ENCODE peak calls at places on chromosomes 7 and 10, in six cellular contexts. R is PC-3, K is H1, O is tibial artery, P is upper lobe of right lung, T is A549. L is an unnamed sample.

GRCh38 chr10:96034625-96035024 is 8.8 kb upstream of the CCNJ start:
- DNase-seq in O (no peak), K (no peak), R (no peak), T (no peak), P (no peak), L (no peak)

GRCh38 chr10:120336910-120337540 is 120.0 kb upstream of the PLPP4 start:
- DNase-seq in P (no peak), T (peak; percentile 49), O (no peak), R (peak; percentile 71), K (peak; percentile 25), L (peak; percentile 31)

GRCh38 chr10:121684276-121684675 is 86.0 kb upstream of the FGFR2 start:
- DNase-seq in K (no peak), R (peak; percentile 31), T (no peak), O (no peak), P (no peak), L (no peak)

GRCh38 chr10:962342-962741 is 25.9 kb upstream of the GTPBP4 start:
- DNase-seq in R (no peak), P (no peak), K (no peak), O (no peak), T (no peak), L (no peak)

GRCh38 chr7:68865351-68865885 is 732.9 kb upstream of the AUTS2 start:
- DNase-seq in P (no peak), O (no peak), K (no peak), T (no peak), R (no peak), L (no peak)

GRCh38 chr10:49089152-49089788 is 26.1 kb downstream of the VSTM4 start:
- DNase-seq in O (no peak), T (no peak), P (no peak), K (no peak), R (no peak), L (no peak)

GRCh38 chr10:3687510-3688081 is 97.4 kb downstream of the KLF6 start:
- DNase-seq in P (no peak), K (no peak), R (no peak), T (no peak), O (no peak), L (no peak)

GRCh38 chr10:4835494-4835918 is 9.5 kb downstream of the AKR1E2 start:
- DNase-seq in T (no peak), K (no peak), R (no peak), O (no peak), P (no peak), L (no peak)

GRCh38 chr10:31148955-31149354 is 117.3 kb upstream of the ZNF438 start:
- DNase-seq in O (no peak), T (no peak), K (no peak), P (no peak), R (no peak), L (no peak)

GRCh38 chr10:74825033-74825370 is 1.4 kb upstream of the KAT6B start:
- DNase-seq in K (no peak), T (no peak), P (peak; percentile 79), R (no peak), O (no peak), L (peak; percentile 69)

GRCh38 chr7:150432915-150433892 is 17.2 kb upstream of the GIMAP8 start:
- DNase-seq in K (no peak), R (no peak), T (no peak), P (peak; percentile 31), O (peak; percentile 67), L (no peak)

GRCh38 chr7:157430721-157431120 is 93.9 kb downstream of the DNAJB6 start:
- DNase-seq in R (no peak), K (no peak), P (no peak), T (no peak), O (peak; percentile 41), L (no peak)

GRCh38 chr10:110610308-110610774 is 33.8 kb upstream of the RBM20 start:
- DNase-seq in R (peak; percentile 60), O (no peak), T (peak; percentile 58), K (peak; percentile 51), P (no peak), L (peak; percentile 14)

GRCh38 chr7:99261646-99262045 is 11.0 kb upstream of the MYH16 start:
- DNase-seq in O (no peak), T (no peak), R (no peak), P (no peak), K (no peak), L (no peak)

GRCh38 chr10:70474780-70475179 is 3.8 kb upstream of the PALD1 start:
- DNase-seq in R (peak; percentile 48), P (no peak), T (peak; percentile 22), K (no peak), O (no peak), L (no peak)

GRCh38 chr7:75028299-75028698 is 45.3 kb downstream of the RCC1L start:
- DNase-seq in T (no peak), O (no peak), K (no peak), P (no peak), R (no peak), L (no peak)

GRCh38 chr7:75033826-75034225 is 39.8 kb downstream of the RCC1L start:
- DNase-seq in T (no peak), R (no peak), P (no peak), K (no peak), O (no peak), L (no peak)

GRCh38 chr7:75038508-75038907 is 35.1 kb downstream of the RCC1L start:
- DNase-seq in T (no peak), P (no peak), R (no peak), K (no peak), O (no peak), L (no peak)

DNA sequence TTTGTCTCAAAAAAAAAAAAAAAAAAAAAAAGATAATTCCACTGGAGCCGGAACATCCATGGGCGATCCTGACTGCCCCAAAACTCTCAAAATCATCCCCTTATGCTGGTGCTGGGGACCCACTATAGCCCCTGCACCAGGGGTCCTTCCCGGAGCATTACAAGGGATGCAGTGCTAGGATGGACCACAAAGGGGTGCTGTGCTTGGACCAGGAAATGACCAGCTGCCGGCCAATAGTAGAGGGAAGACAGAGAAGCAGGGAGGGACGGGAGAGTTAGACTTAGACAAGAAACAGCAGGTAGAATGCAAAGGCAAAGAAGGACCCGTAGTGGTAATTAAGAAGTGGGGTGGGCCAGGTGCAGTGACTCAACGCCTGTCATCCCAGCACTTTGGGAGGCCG is 40.5 kb downstream of the RCC1L start:
- DNase-seq in T (peak; percentile 44), R (no peak), P (no peak), O (no peak), K (peak; percentile 21), L (no peak)
- TF ChIP-seq CTCF in T (no peak), R (no peak), P (no peak), O (no peak), K (peak; percentile 80), L (no peak)

GRCh38 chr10:118340486-118340885 is 1.6 kb downstream of the FAM204A start:
- DNase-seq in O (no peak), T (no peak), K (no peak), P (no peak), R (no peak), L (no peak)

GRCh38 chr10:118342638-118343020 is 505 bp upstream of the FAM204A start:
- DNase-seq in P (no peak), T (no peak), R (no peak), K (no peak), O (no peak), L (peak; percentile 33)

GRCh38 chr10:118343115-118343514 is 991 bp upstream of the FAM204A start:
- DNase-seq in T (peak; percentile 13), O (no peak), K (no peak), P (no peak), R (peak; percentile 12), L (no peak)

GRCh38 chr10:118343549-118343948 is 1.4 kb upstream of the FAM204A start:
- DNase-seq in R (no peak), O (no peak), K (no peak), P (no peak), T (no peak), L (no peak)

GRCh38 chr10:118341678-118342637 is at the start of gene FAM204A:
- DNase-seq in T (peak; percentile 93), R (peak; percentile 88), K (peak; percentile 82), O (peak; percentile 96), P (peak; percentile 95), L (peak; percentile 85)
- TF ChIP-seq CTCF in T (no peak), R (no peak), K (no peak), O (no peak), P (no peak), L (no peak)

GRCh38 chr10:29411666-29412335 is 122.9 kb downstream of the LYZL1 start:
- DNase-seq in T (no peak), K (no peak), O (no peak), R (no peak), P (no peak), L (no peak)

GRCh38 chr10:29407280-29407858 is 118.5 kb downstream of the LYZL1 start:
- DNase-seq in P (no peak), O (no peak), T (peak; percentile 14), R (no peak), K (no peak), L (no peak)

GRCh38 chr10:29408847-29409240 is 120.0 kb downstream of the LYZL1 start:
- DNase-seq in R (no peak), P (no peak), T (no peak), O (no peak), K (no peak), L (no peak)

GRCh38 chr10:29412452-29413004 is 123.7 kb downstream of the LYZL1 start:
- DNase-seq in O (no peak), K (no peak), R (no peak), P (no peak), T (no peak), L (no peak)

DNA sequence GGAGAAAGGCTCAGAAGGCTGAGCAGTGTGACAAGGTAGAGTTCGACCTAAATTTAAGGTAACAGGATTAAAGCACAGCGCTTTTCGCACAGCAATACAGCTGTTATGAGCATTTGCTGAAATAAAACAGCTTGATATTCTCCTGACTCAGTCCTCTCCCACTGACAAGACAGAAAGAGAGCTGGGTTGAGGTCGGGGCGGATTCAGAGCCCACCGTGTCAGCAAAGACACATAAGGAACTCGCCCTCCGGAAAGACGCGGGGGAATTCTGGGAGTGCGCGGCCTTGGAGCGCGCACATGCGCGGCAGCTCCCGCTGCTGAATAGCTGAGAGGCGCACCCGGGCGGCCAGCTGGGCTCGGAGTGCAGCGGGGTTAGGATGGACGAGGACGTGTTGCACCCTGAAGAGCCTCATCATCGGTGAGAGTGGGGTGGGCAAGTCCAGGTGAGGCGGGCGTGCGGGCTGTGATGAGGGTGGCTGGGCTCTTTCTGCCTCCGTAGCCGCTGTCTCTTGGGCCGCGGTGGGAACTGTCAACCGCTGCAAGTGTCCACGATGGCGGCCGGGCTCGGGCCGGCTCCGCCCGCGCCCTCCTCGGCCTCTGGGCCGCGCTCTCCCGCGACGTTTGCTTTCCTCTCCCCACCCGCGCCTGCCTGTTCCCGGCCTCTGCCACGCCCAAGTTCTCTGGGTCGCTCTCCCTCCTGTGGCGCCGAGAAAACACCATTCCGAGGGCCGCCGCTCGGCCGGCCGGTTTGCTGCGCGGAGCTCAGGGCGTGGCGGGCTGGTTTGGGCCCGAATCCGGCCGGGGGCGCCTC is 120.6 kb downstream of the LYZL1 start:
- DNase-seq in K (no peak), T (peak; percentile 79), R (peak; percentile 61), O (peak; percentile 86), P (peak; percentile 91), L (peak; percentile 84)
- TF ChIP-seq CTCF in K (no peak), T (no peak), R (no peak), O (peak; percentile 7), P (no peak), L (no peak)

DNA sequence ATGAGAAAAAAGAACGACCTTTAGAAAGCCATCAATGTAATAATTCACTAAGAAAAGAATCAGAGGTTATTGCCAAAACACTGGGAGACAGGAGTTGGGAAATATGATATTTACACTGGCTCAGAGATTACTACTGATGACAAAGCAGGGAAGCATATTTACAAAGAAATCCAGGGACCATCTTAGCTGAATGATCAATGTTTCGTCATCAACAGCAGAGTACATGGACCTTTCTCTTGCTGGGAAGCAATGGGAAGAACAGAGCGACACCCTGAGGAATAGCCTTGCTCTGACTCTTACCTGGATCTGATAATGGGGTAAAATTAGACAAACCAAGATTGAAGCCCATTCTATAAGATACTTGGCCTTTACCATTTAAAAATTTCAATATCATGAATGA is 1293.5 kb downstream of the XPNPEP1 start:
- DNase-seq in O (no peak), P (no peak), R (peak; percentile 85), K (no peak), T (no peak), L (no peak)
- TF ChIP-seq CTCF in O (no peak), P (no peak), R (peak; percentile 76), K (no peak), T (no peak), L (no peak)

L was measured in dorsolateral prefrontal cortex.